ENCODE peak calls at places on chromosomes 5 and 9, in five cellular contexts. C, E, R, Y and I are unnamed samples.
A peak's percentile ranks its signal among the peaks of the same experiment; 100 is the strongest.

GRCh38 chr9:14165376-14166035 is 148.4 kb downstream of the NFIB start:
- DNase-seq in C (peak; percentile 6), E (no peak), Y (no peak), R (no peak), I (peak; percentile 68)

GRCh38 chr5:143241892-143242291 is 161.6 kb downstream of the NR3C1 start:
- DNase-seq in C (no peak), E (no peak), R (peak; percentile 78), Y (peak; percentile 75), I (peak; percentile 76)

GRCh38 chr5:107772418-107773310 is 101.9 kb upstream of the EFNA5 start:
- DNase-seq in C (no peak), R (no peak), Y (no peak), E (no peak), I (no peak)

GRCh38 chr9:94892675-94893074 is 166.2 kb downstream of the AOPEP start:
- DNase-seq in E (no peak), R (no peak), Y (no peak), C (no peak), I (peak; percentile 34)

GRCh38 chr5:4572713-4573112 is 567.4 kb upstream of the ADAMTS16 start:
- DNase-seq in C (no peak), R (no peak), E (no peak), Y (no peak), I (no peak)

GRCh38 chr9:77020438-77021264 is 1.2 kb downstream of the FOXB2 start:
- DNase-seq in R (no peak), Y (no peak), C (no peak), E (no peak), I (no peak)

GRCh38 chr5:156354571-156354970 is 27.6 kb downstream of the SGCD start:
- DNase-seq in Y (peak; percentile 68), R (no peak), C (no peak), E (no peak), I (no peak)

GRCh38 chr5:170315154-170315553 is 17.6 kb upstream of the LCP2 start:
- DNase-seq in E (no peak), Y (no peak), R (no peak), C (no peak), I (no peak)

GRCh38 chr9:70156729-70157128 is 102.0 kb upstream of the SMC5 start:
- DNase-seq in Y (peak; percentile 73), E (no peak), R (no peak), C (no peak), I (no peak)

GRCh38 chr5:124315746-124316415 is 430.6 kb downstream of the ZNF608 start:
- DNase-seq in E (no peak), C (no peak), Y (peak; percentile 66), R (peak; percentile 28), I (peak; percentile 56)

GRCh38 chr5:154755361-154756202 is at the start of gene LARP1:
- DNase-seq in Y (peak; percentile 19), E (no peak), C (peak; percentile 39), R (no peak), I (peak; percentile 39)

GRCh38 chr9:92618633-92619225 is 51.2 kb downstream of the IPPK start:
- DNase-seq in C (no peak), R (no peak), E (no peak), Y (no peak), I (no peak)

GRCh38 chr5:82806513-82806912 is 270.7 kb downstream of the TMEM167A start:
- DNase-seq in Y (no peak), C (no peak), E (no peak), R (peak; percentile 20), I (peak; percentile 87)

GRCh38 chr9:128633057-128633456 is 23.6 kb downstream of the DYNC2I2 start:
- DNase-seq in Y (no peak), E (no peak), R (no peak), C (no peak), I (no peak)

GRCh38 chr5:98605010-98605425 is 168.4 kb upstream of the RGMB start:
- DNase-seq in C (no peak), E (no peak), Y (peak; percentile 28), R (no peak), I (no peak)

GRCh38 chr9:34252016-34252415 is 73.2 kb downstream of the UBAP1 start:
- DNase-seq in E (no peak), C (no peak), Y (no peak), R (no peak), I (no peak)

GRCh38 chr5:89816038-89816437 is 593.5 kb downstream of the CETN3 start:
- DNase-seq in Y (no peak), E (no peak), R (no peak), C (no peak), I (no peak)

GRCh38 chr9:86376016-86376415 is 21.8 kb upstream of the TUT7 start:
- DNase-seq in Y (no peak), E (no peak), C (no peak), R (no peak), I (no peak)

GRCh38 chr5:95824747-95825146 is 2.2 kb upstream of the GLRX start:
- DNase-seq in C (no peak), Y (no peak), R (no peak), E (no peak), I (no peak)

GRCh38 chr9:36056896-36057295 is 20.2 kb downstream of the RECK start:
- DNase-seq in Y (no peak), C (no peak), E (no peak), R (no peak), I (no peak)

GRCh38 chr9:2849943-2850342 is 6.0 kb upstream of the PUM3 start:
- DNase-seq in Y (no peak), C (no peak), E (no peak), R (no peak), I (no peak)

GRCh38 chr9:77375956-77376532 is 198.7 kb downstream of the VPS13A start:
- DNase-seq in R (no peak), E (no peak), Y (peak; percentile 47), C (no peak), I (no peak)

GRCh38 chr5:68169898-68170297 is 45.7 kb upstream of the PIK3R1 start:
- DNase-seq in E (no peak), R (no peak), C (no peak), Y (no peak), I (no peak)

GRCh38 chr5:132500931-132501628 is 10.5 kb upstream of the IRF1 start:
- DNase-seq in E (no peak), C (peak; percentile 80), R (peak; percentile 56), Y (peak; percentile 55), I (no peak)

GRCh38 chr5:150038547-150038946 is 38.0 kb downstream of the HMGXB3 start:
- DNase-seq in R (no peak), C (no peak), E (no peak), Y (no peak), I (no peak)

GRCh38 chr9:126225611-126226609 is 100.7 kb upstream of the MVB12B start:
- DNase-seq in C (no peak), R (no peak), E (no peak), Y (no peak), I (no peak)

GRCh38 chr9:36276840-36277239 is 18.6 kb upstream of the GNE start:
- DNase-seq in E (no peak), Y (peak; percentile 90), R (no peak), C (no peak), I (peak; percentile 37)

GRCh38 chr5:148864113-148864841 is 37.9 kb downstream of the ADRB2 start:
- DNase-seq in E (no peak), R (no peak), C (no peak), Y (peak; percentile 62), I (no peak)

GRCh38 chr5:104081232-104081631 is 518.6 kb upstream of the NUDT12 start:
- DNase-seq in E (no peak), R (no peak), Y (no peak), C (no peak), I (no peak)

GRCh38 chr5:54533541-54534179 is 16.1 kb downstream of the SNX18 start:
- DNase-seq in Y (no peak), C (no peak), R (no peak), E (no peak), I (no peak)
- H3K4me2 ChIP-seq in Y (peak overlapping the region; percentile 54), C (no peak overlapping the region), R (no peak overlapping the region), E (no peak overlapping the region), I (no peak overlapping the region)

GRCh38 chr9:83977196-83977595 is 2.8 kb downstream of the HNRNPK start:
- DNase-seq in C (no peak), E (no peak), R (no peak), Y (no peak), I (no peak)

GRCh38 chr9:83972286-83972685 is 7.7 kb downstream of the HNRNPK start:
- DNase-seq in Y (no peak), C (no peak), E (no peak), R (no peak), I (peak; percentile 54)

GRCh38 chr9:83979812-83980394 is at the start of gene HNRNPK:
- DNase-seq in C (peak; percentile 98), Y (peak; percentile 98), E (peak; percentile 95), R (peak; percentile 95), I (peak; percentile 98)

GRCh38 chr9:83978992-83979811 is 813 bp downstream of the HNRNPK start:
- DNase-seq in C (peak; percentile 90), R (peak; percentile 48), E (no peak), Y (peak; percentile 81), I (peak; percentile 77)

DNA sequence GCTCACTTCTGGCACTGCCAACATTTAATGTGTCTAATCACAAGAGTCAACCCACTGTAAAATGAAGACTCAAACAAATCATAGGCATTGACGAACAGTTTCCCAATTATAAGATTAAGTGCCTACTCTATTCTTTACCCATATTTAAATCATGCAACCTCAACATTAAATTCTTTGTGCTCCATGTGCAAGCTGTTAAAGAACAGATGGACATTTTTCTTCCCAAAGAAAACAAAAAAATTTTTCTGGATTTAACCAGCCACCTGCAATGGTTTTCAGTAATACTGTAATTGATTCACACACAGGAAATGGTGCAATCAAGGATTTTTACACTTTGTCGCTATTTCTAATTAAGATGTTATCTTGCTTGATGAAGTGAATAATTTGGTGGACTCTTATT is 3.6 kb downstream of the HNRNPK start:
- DNase-seq in Y (no peak), R (no peak), C (no peak), E (no peak), I (no peak)
- H3K27ac ChIP-seq in Y (no peak overlapping the region), R (no peak overlapping the region), C (no peak overlapping the region), E (no peak overlapping the region), I (no peak overlapping the region)

GRCh38 chr5:91164424-91164823 is 218.7 kb downstream of the ARRDC3 start:
- DNase-seq in E (no peak), C (no peak), R (no peak), Y (no peak), I (peak; percentile 43)
- H3K4me2 ChIP-seq in E (no peak overlapping the region), C (no peak overlapping the region), R (no peak overlapping the region), Y (no peak overlapping the region), I (no peak overlapping the region)

GRCh38 chr5:125399885-125400284 is 653.4 kb upstream of the ZNF608 start:
- DNase-seq in R (peak; percentile 49), C (no peak), E (no peak), Y (no peak), I (no peak)

GRCh38 chr5:125398466-125398865 is 652.0 kb upstream of the ZNF608 start:
- DNase-seq in Y (no peak), R (no peak), C (no peak), E (no peak), I (no peak)

GRCh38 chr5:125393416-125393815 is 647.0 kb upstream of the ZNF608 start:
- DNase-seq in R (no peak), Y (no peak), E (no peak), C (no peak), I (no peak)

GRCh38 chr5:125394661-125395280 is 648.3 kb upstream of the ZNF608 start:
- DNase-seq in E (no peak), R (peak; percentile 57), Y (no peak), C (no peak), I (peak; percentile 83)

DNA sequence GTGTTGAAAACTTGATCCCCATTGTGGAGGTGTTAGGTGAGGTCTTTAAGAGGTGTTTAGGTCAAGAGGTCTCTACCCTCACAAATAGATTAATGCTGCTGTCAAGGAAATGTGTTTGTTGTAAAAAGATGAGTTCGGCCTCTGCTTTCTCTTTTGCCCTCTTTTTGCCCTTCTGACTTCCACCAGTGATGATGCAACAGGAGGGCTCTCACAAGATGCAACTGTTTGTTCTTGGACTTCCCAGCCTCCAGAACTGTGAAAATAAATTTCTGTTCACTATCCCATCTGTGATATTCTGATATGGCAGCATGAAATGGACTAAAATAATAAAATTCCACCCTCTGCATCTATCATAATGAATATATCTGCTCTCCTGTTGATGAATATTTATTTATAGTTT is 650.0 kb upstream of the ZNF608 start:
- DNase-seq in R (no peak), E (no peak), C (no peak), Y (no peak), I (no peak)
- H3K27ac ChIP-seq in R (no peak overlapping the region), E (no peak overlapping the region), C (no peak overlapping the region), Y (no peak overlapping the region), I (no peak overlapping the region)